ENCODE peak calls at places on chromosome 4, in seven cellular contexts. One of them, this sample, is unnamed.

GRCh38 chr4:156615066-156615514 is 356.5 kb downstream of the PDGFC start:
- DNase-seq in mesenteric fat pad: no peak
- DNase-seq in NCI-H748 treated with DMSO at 0.1 percent for 48 hours: no peak
- DNase-seq in heart right ventricle: no peak
- DNase-seq in AG04450: peak; percentile 82
- DNase-seq in activated CD4-positive, alpha-beta T cell treated with anti-CD3 and anti-CD28 coated beads, Interleukin-2, amount 10 ng/mL, durations not matched to agents 7 days and 5 days: no peak
- DNase-seq in NCI-H1436: no peak
- DNase-seq in this sample: peak; percentile 45

GRCh38 chr4:30380404-30380998 is 339.7 kb upstream of the PCDH7 start:
- DNase-seq in mesenteric fat pad: no peak
- DNase-seq in NCI-H1436: peak; percentile 22
- DNase-seq in AG04450: peak; percentile 32
- DNase-seq in activated CD4-positive, alpha-beta T cell treated with anti-CD3 and anti-CD28 coated beads, Interleukin-2, amount 10 ng/mL, durations not matched to agents 7 days and 5 days: peak; percentile 19
- DNase-seq in heart right ventricle: no peak
- DNase-seq in NCI-H748 treated with DMSO at 0.1 percent for 48 hours: peak; percentile 2
- DNase-seq in this sample: peak; percentile 39

GRCh38 chr4:75011131-75011795 is 78.3 kb downstream of the PARM1 start:
- DNase-seq in NCI-H748 treated with DMSO at 0.1 percent for 48 hours: no peak
- DNase-seq in mesenteric fat pad: no peak
- DNase-seq in AG04450: no peak
- DNase-seq in heart right ventricle: no peak
- DNase-seq in NCI-H1436: no peak
- DNase-seq in activated CD4-positive, alpha-beta T cell treated with anti-CD3 and anti-CD28 coated beads, Interleukin-2, amount 10 ng/mL, durations not matched to agents 7 days and 5 days: no peak
- DNase-seq in this sample: no peak

GRCh38 chr4:116202524-116202923 is 882.9 kb downstream of the TRAM1L1 start:
- DNase-seq in AG04450: no peak
- DNase-seq in NCI-H1436: no peak
- DNase-seq in activated CD4-positive, alpha-beta T cell treated with anti-CD3 and anti-CD28 coated beads, Interleukin-2, amount 10 ng/mL, durations not matched to agents 7 days and 5 days: no peak
- DNase-seq in heart right ventricle: no peak
- DNase-seq in NCI-H748 treated with DMSO at 0.1 percent for 48 hours: no peak
- DNase-seq in mesenteric fat pad: no peak
- DNase-seq in this sample: no peak

GRCh38 chr4:170491981-170492380 is 402.2 kb upstream of the AADAT start:
- DNase-seq in activated CD4-positive, alpha-beta T cell treated with anti-CD3 and anti-CD28 coated beads, Interleukin-2, amount 10 ng/mL, durations not matched to agents 7 days and 5 days: no peak
- DNase-seq in mesenteric fat pad: no peak
- DNase-seq in AG04450: no peak
- DNase-seq in heart right ventricle: no peak
- DNase-seq in NCI-H1436: no peak
- DNase-seq in NCI-H748 treated with DMSO at 0.1 percent for 48 hours: no peak
- DNase-seq in this sample: no peak

GRCh38 chr4:3128976-3129375 is 54.5 kb downstream of the HTT start:
- DNase-seq in AG04450: no peak
- DNase-seq in NCI-H1436: no peak
- DNase-seq in heart right ventricle: no peak
- DNase-seq in activated CD4-positive, alpha-beta T cell treated with anti-CD3 and anti-CD28 coated beads, Interleukin-2, amount 10 ng/mL, durations not matched to agents 7 days and 5 days: no peak
- DNase-seq in NCI-H748 treated with DMSO at 0.1 percent for 48 hours: no peak
- DNase-seq in mesenteric fat pad: no peak
- DNase-seq in this sample: no peak

GRCh38 chr4:985123-985830 is 1.6 kb upstream of the IDUA start:
- DNase-seq in NCI-H1436: no peak
- DNase-seq in AG04450: no peak
- DNase-seq in NCI-H748 treated with DMSO at 0.1 percent for 48 hours: no peak
- DNase-seq in heart right ventricle: peak; percentile 65
- DNase-seq in activated CD4-positive, alpha-beta T cell treated with anti-CD3 and anti-CD28 coated beads, Interleukin-2, amount 10 ng/mL, durations not matched to agents 7 days and 5 days: peak; percentile 67
- DNase-seq in mesenteric fat pad: no peak
- DNase-seq in this sample: no peak

GRCh38 chr4:149911371-149911770 is 95.7 kb upstream of the IQCM start:
- DNase-seq in AG04450: no peak
- DNase-seq in NCI-H1436: no peak
- DNase-seq in activated CD4-positive, alpha-beta T cell treated with anti-CD3 and anti-CD28 coated beads, Interleukin-2, amount 10 ng/mL, durations not matched to agents 7 days and 5 days: no peak
- DNase-seq in NCI-H748 treated with DMSO at 0.1 percent for 48 hours: no peak
- DNase-seq in heart right ventricle: no peak
- DNase-seq in mesenteric fat pad: no peak
- DNase-seq in this sample: no peak

GRCh38 chr4:113636877-113637276 is 124.7 kb downstream of the CAMK2D start:
- DNase-seq in activated CD4-positive, alpha-beta T cell treated with anti-CD3 and anti-CD28 coated beads, Interleukin-2, amount 10 ng/mL, durations not matched to agents 7 days and 5 days: peak; percentile 56
- DNase-seq in mesenteric fat pad: no peak
- DNase-seq in NCI-H748 treated with DMSO at 0.1 percent for 48 hours: no peak
- DNase-seq in AG04450: peak; percentile 20
- DNase-seq in NCI-H1436: no peak
- DNase-seq in heart right ventricle: no peak
- DNase-seq in this sample: no peak

GRCh38 chr4:100504086-100504874 is 13.5 kb downstream of the EMCN start:
- DNase-seq in activated CD4-positive, alpha-beta T cell treated with anti-CD3 and anti-CD28 coated beads, Interleukin-2, amount 10 ng/mL, durations not matched to agents 7 days and 5 days: no peak
- DNase-seq in NCI-H1436: no peak
- DNase-seq in NCI-H748 treated with DMSO at 0.1 percent for 48 hours: no peak
- DNase-seq in mesenteric fat pad: no peak
- DNase-seq in heart right ventricle: no peak
- DNase-seq in AG04450: no peak
- DNase-seq in this sample: no peak

GRCh38 chr4:176742211-176742610 is 50.5 kb downstream of the VEGFC start:
- DNase-seq in heart right ventricle: no peak
- DNase-seq in AG04450: no peak
- DNase-seq in activated CD4-positive, alpha-beta T cell treated with anti-CD3 and anti-CD28 coated beads, Interleukin-2, amount 10 ng/mL, durations not matched to agents 7 days and 5 days: no peak
- DNase-seq in NCI-H748 treated with DMSO at 0.1 percent for 48 hours: no peak
- DNase-seq in mesenteric fat pad: no peak
- DNase-seq in NCI-H1436: no peak
- DNase-seq in this sample: no peak

GRCh38 chr4:105192910-105193309 is 46.2 kb downstream of the TET2 start:
- DNase-seq in NCI-H1436: no peak
- DNase-seq in AG04450: no peak
- DNase-seq in activated CD4-positive, alpha-beta T cell treated with anti-CD3 and anti-CD28 coated beads, Interleukin-2, amount 10 ng/mL, durations not matched to agents 7 days and 5 days: no peak
- DNase-seq in NCI-H748 treated with DMSO at 0.1 percent for 48 hours: no peak
- DNase-seq in heart right ventricle: no peak
- DNase-seq in mesenteric fat pad: no peak
- DNase-seq in this sample: no peak